ENCODE peak calls at places on chromosomes 16 and 17, in five cellular contexts. J, W, N, D and M are unnamed samples.

GRCh38 chr16:11236855-11237254 is 19.1 kb downstream of the SOCS1 start:
- DNase-seq in J (no peak), W (no peak), N (no peak), D (no peak), M (no peak)

GRCh38 chr17:17131876-17132275 is 74.3 kb downstream of the PLD6 start:
- DNase-seq in J (no peak), W (no peak), N (no peak), D (no peak), M (no peak)

GRCh38 chr16:2181952-2182351 is 14.5 kb downstream of the CASKIN1 start:
- DNase-seq in J (no peak), W (no peak), N (no peak), D (no peak), M (no peak)

GRCh38 chr16:68005786-68006286 is 6.6 kb upstream of the DPEP2 start:
- DNase-seq in J (no peak), W (peak), N (no peak), D (no peak), M (no peak)

GRCh38 chr16:72939247-72939646 is 108.7 kb downstream of the ZFHX3 start:
- DNase-seq in J (peak), W (peak), N (no peak), D (no peak), M (no peak)

GRCh38 chr17:79579074-79579800 is 31.6 kb downstream of the RBFOX3 start:
- DNase-seq in J (no peak), W (no peak), N (no peak), D (no peak), M (no peak)

GRCh38 chr16:50593410-50594139 is 45.4 kb downstream of the NKD1 start:
- DNase-seq in J (no peak), W (no peak), N (no peak), D (no peak), M (no peak)

GRCh38 chr17:60065867-60066266 is 12.9 kb downstream of the HEATR6 start:
- DNase-seq in J (no peak), W (no peak), N (no peak), D (no peak), M (no peak)

GRCh38 chr16:75279277-75279676 is 27.9 kb upstream of the BCAR1 start:
- DNase-seq in J (no peak), W (no peak), N (no peak), D (no peak), M (no peak)

GRCh38 chr17:78137392-78138203 is 7.0 kb downstream of the TMC8 start:
- DNase-seq in J (peak), W (no peak), N (no peak), D (no peak), M (no peak)

GRCh38 chr17:15332338-15332737 is 9.1 kb downstream of the TEKT3 start:
- DNase-seq in J (no peak), W (no peak), N (no peak), D (no peak), M (no peak)

GRCh38 chr17:61394630-61395408 is 4.8 kb upstream of the TBX2 start:
- DNase-seq in J (no peak), W (no peak), N (no peak), D (no peak), M (no peak)

GRCh38 chr17:61391595-61392291 is 7.9 kb upstream of the TBX2 start:
- DNase-seq in J (no peak), W (no peak), N (no peak), D (no peak), M (no peak)

GRCh38 chr17:61392679-61393078 is 7.0 kb upstream of the TBX2 start:
- DNase-seq in J (no peak), W (no peak), N (no peak), D (no peak), M (no peak)

GRCh38 chr17:61393904-61394629 is 5.6 kb upstream of the TBX2 start:
- DNase-seq in J (no peak), W (no peak), N (no peak), D (no peak), M (no peak)

GRCh38 chr17:61393550-61393903 is 6.1 kb upstream of the TBX2 start:
- DNase-seq in J (peak), W (no peak), N (no peak), D (no peak), M (no peak)
- TF ChIP-seq CTCF in J (peak), W (no peak), N (no peak), D (no peak), M (no peak)

GRCh38 chr17:29094101-29094708 is 51.3 kb downstream of the PIPOX start:
- DNase-seq in J (no peak), W (no peak), N (no peak), D (no peak), M (no peak)

GRCh38 chr17:29095439-29095838 is 52.5 kb downstream of the PIPOX start:
- DNase-seq in J (no peak), W (no peak), N (no peak), D (no peak), M (no peak)

GRCh38 chr17:29093090-29093871 is 50.3 kb downstream of the PIPOX start:
- DNase-seq in J (no peak), W (no peak), N (no peak), D (no peak), M (no peak)

GRCh38 chr17:29099527-29099926 is 56.6 kb downstream of the PIPOX start:
- DNase-seq in J (no peak), W (no peak), N (no peak), D (no peak), M (no peak)

DNA sequence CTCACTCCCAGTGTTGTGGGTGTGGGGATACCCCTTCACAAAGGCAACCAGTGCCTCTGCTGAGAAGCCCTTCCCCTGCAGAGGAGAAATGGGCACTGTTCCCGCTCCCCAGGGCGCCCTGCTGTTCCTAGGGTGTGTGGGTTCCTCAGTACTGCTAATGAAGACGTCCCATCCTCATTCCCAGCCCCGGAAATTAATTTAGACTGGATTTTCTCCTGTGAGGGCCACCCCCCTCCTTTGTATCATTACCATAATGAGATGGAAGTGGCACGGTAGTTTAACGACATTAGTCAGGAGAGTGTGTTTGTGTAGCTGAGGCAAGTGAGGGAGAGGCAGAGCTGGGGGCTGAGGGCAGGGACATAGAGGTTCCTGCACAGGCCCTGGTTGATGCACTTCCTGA is 53.2 kb downstream of the PIPOX start:
- DNase-seq in J (no peak), W (no peak), N (no peak), D (no peak), M (no peak)
- H3K27ac ChIP-seq in J (no peak), W (no peak), N (no peak), D (no peak), M (no peak)

DNA sequence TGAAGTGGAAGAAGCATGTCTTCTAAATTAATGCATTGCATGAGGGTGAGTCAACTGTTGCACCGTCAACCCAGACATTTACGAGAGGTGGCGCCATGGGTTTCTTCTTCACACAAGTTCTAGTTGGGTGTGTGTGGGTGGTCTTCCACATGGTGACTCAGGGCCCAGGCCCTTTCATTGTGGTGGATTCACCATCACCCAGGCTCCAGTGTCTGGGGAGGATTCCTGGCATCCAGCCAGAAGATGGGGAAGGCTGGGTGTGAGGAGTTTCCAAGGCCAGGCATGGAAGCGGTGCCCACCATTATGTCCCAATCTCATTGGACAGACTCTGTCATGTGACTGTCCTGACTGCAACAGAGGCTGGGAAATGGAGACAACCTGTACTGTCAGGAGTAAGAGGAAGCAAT is 21.4 kb upstream of the JPH3 start:
- DNase-seq in J (peak), W (no peak), N (no peak), D (no peak), M (no peak)
- TF ChIP-seq CTCF in J (peak), W (no peak), N (no peak), D (no peak), M (no peak)

GRCh38 chr16:87267566-87267965 is 49.6 kb downstream of the C16orf95 start:
- DNase-seq in J (no peak), W (no peak), N (no peak), D (no peak), M (no peak)
- H3K27ac ChIP-seq in J (no peak), W (no peak), N (no peak), D (no peak), M (no peak)

GRCh38 chr17:64240261-64240740 is 22.8 kb downstream of the TEX2 start:
- DNase-seq in J (no peak), W (no peak), N (no peak), D (no peak), M (no peak)
- TF ChIP-seq CTCF in J (no peak), W (no peak), N (no peak), D (no peak), M (no peak)

GRCh38 chr17:76586741-76587487 is 1.3 kb upstream of the ST6GALNAC2 start:
- DNase-seq in J (no peak), W (no peak), N (no peak), D (no peak), M (no peak)
- H3K27ac ChIP-seq in J (no peak), W (no peak), N (no peak), D (no peak), M (no peak)

GRCh38 chr17:57040571-57040970 is 44.5 kb upstream of the AKAP1 start:
- DNase-seq in J (no peak), W (no peak), N (no peak), D (no peak), M (no peak)
- TF ChIP-seq CTCF in J (no peak), W (no peak), N (no peak), D (no peak), M (no peak)

GRCh38 chr17:64356304-64356686 is 34.4 kb downstream of the PECAM1 start:
- DNase-seq in J (no peak), W (no peak), N (no peak), D (no peak), M (no peak)
- H3K27ac ChIP-seq in J (no peak), W (peak), N (no peak), D (no peak), M (no peak)

DNA sequence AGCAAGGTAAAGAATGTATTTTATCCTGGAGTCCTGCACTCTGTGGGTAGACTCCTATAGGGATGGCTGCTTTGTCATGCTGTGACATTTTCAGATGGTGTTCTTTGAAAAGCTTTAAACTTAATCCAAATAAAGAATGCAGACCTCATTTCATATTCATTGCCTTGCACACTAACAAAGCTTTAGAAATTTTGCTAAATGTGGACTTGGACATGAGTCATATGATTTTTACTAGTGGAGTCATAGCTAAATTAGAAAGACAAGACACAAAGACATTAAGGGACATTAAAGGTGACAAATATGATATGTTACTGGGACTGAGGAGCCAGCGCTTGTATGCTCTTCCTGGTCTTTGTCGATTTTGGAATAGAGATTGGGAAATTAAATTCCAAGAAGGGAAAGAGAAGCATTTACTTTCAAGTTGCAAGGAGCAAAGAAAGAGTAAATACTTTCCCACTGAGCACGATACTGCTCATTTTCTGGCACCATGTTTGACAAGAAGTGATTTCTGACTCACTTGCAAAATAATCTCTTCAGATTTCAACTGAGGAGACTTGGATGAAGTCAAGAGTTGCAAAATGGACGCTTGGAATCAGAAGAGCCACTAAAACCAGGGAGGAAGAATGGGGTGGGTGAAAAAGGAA is 152.9 kb upstream of the MYOCD start:
- DNase-seq in J (no peak), W (no peak), N (no peak), D (no peak), M (no peak)
- TF ChIP-seq CTCF in J (no peak), W (no peak), N (no peak), D (no peak), M (no peak)

GRCh38 chr17:6241996-6242395 is 171.8 kb downstream of the WSCD1 start:
- DNase-seq in J (no peak), W (no peak), N (no peak), D (no peak), M (peak)
- H3K27ac ChIP-seq in J (no peak), W (no peak), N (no peak), D (no peak), M (no peak)